ENCODE peak calls at places on chromosomes 3 and 15, in seven cellular contexts. Y is esophagus squamous epithelium, Q is endothelial cell of umbilical vein, G is heart left ventricle, P is stomach, O is uterus, B is ovary. R is an unnamed sample.

GRCh38 chr3:112980080-112980479 is 5.2 kb upstream of the CD200R1 start:
- DNase-seq in Y (no peak), Q (no peak), G (no peak), P (no peak), O (no peak), B (no peak), R (no peak)

GRCh38 chr15:88629071-88629470 is 7.9 kb downstream of the AEN start:
- DNase-seq in Y (no peak), Q (no peak), G (no peak), P (no peak), O (no peak), B (no peak), R (no peak)

GRCh38 chr3:175735866-175736265 is 876.7 kb downstream of the NAALADL2 start:
- DNase-seq in Y (no peak), Q (no peak), G (no peak), P (no peak), O (no peak), B (no peak), R (no peak)

GRCh38 chr3:179398574-179399249 is 51.2 kb downstream of the MFN1 start:
- DNase-seq in Y (no peak), Q (no peak), G (no peak), P (no peak), O (no peak), B (no peak), R (no peak)

GRCh38 chr3:124364230-124365022 is 365.8 kb upstream of the UMPS start:
- DNase-seq in Y (no peak), Q (no peak), G (no peak), P (no peak), O (no peak), B (no peak), R (no peak)

GRCh38 chr15:70035719-70036077 is 62.0 kb downstream of the TLE3 start:
- DNase-seq in Y (no peak), Q (no peak), G (no peak), P (no peak), O (no peak), B (no peak), R (no peak)

GRCh38 chr15:92653836-92654524 is 1.6 kb downstream of the FAM174B start:
- DNase-seq in Y (no peak), Q (peak), G (no peak), P (peak), O (no peak), B (no peak), R (peak)

GRCh38 chr3:102235679-102236078 is 199.1 kb upstream of the ZPLD1 start:
- DNase-seq in Y (no peak), Q (no peak), G (no peak), P (no peak), O (no peak), B (no peak), R (no peak)

GRCh38 chr15:57921371-57921770 is 144.1 kb downstream of the ALDH1A2 start:
- DNase-seq in Y (no peak), Q (peak), G (no peak), P (no peak), O (peak), B (no peak), R (no peak)

GRCh38 chr3:122077293-122078234 is 22.4 kb downstream of the CD86 start:
- DNase-seq in Y (no peak), Q (no peak), G (no peak), P (no peak), O (no peak), B (no peak), R (no peak)

GRCh38 chr3:41863024-41863423 is 98.9 kb downstream of the ULK4 start:
- DNase-seq in Y (no peak), Q (no peak), G (no peak), P (no peak), O (no peak), B (no peak), R (no peak)

GRCh38 chr15:69910511-69910910 is 187.2 kb downstream of the TLE3 start:
- DNase-seq in Y (no peak), Q (no peak), G (no peak), P (no peak), O (no peak), B (no peak), R (no peak)

GRCh38 chr3:195241592-195242355 is 29.2 kb downstream of the XXYLT1 start:
- DNase-seq in Y (no peak), Q (no peak), G (no peak), P (no peak), O (peak), B (no peak), R (no peak)

DNA sequence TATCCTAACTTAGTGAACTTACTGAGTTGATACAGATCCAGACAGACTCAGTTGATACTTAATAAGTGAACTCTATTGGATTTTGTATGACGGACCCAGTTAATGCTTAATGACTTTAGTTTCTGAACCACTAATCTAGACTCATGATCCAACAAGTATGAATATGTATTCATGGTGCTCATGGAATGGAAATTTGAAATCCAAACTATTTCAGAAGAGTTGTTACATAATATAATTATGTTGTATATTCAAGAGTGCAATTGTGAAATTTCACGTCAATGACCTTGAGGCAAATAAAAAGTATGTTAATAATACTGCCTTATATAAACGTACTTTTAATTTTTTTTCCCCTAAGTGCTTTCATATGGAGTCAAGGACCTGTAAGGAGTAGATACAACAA is 78.8 kb downstream of the THRB start:
- DNase-seq in Y (no peak), Q (no peak), G (no peak), P (no peak), O (no peak), B (no peak), R (no peak)
- TF ChIP-seq POLR2A in Y (no peak), Q (no peak), G (no peak), P (no peak), O (no peak), B (no peak), R (no peak)

GRCh38 chr3:129764090-129764489 is 129.4 kb downstream of the TMCC1 start:
- DNase-seq in Y (no peak), Q (no peak), G (no peak), P (no peak), O (no peak), B (no peak), R (no peak)

GRCh38 chr3:129766135-129766534 is 127.4 kb downstream of the TMCC1 start:
- DNase-seq in Y (no peak), Q (no peak), G (no peak), P (no peak), O (no peak), B (no peak), R (no peak)

GRCh38 chr3:129768728-129769127 is 124.8 kb downstream of the TMCC1 start:
- DNase-seq in Y (no peak), Q (no peak), G (no peak), P (no peak), O (no peak), B (no peak), R (no peak)

GRCh38 chr3:129773942-129774663 is 119.4 kb downstream of the TMCC1 start:
- DNase-seq in Y (no peak), Q (no peak), G (no peak), P (no peak), O (no peak), B (no peak), R (no peak)

GRCh38 chr3:129769616-129770015 is 123.9 kb downstream of the TMCC1 start:
- DNase-seq in Y (no peak), Q (no peak), G (no peak), P (no peak), O (no peak), B (no peak), R (no peak)
- H3K4me3 ChIP-seq in Y (no peak), Q (no peak), G (no peak), P (no peak), O (no peak), B (no peak), R (no peak)

DNA sequence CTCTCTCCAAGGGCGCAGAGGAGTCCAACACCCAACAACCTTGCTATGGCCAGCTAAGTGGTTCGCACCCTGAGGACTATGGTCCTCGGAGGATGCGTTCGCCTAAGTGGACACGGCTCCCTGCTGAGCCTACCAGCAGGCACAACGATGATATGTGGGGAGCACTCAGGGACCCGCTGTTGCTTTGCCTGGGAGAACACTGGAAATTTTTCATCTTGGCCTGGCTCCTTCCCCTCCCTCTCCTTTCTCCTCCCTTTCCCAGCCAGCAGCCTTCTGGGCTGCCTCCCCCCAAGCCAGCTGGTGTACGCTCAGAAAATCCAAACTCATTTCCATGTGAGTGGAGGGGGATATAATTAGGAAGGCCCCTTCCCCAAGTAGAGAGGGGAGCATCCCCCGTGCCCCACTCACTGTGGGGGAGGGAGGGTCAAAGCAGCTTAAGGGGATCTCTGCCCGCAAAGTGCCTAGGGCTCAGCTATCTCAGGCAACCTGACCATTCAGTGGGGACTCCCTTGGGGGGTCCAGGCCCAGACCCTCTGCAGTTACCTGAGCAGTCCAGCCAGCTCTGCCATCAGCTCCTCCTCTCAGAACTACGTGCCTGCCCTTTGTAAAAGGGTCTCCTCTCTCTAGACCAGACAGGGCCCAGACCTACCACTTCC is 630 bp upstream of the SEMA7A start:
- DNase-seq in Y (no peak), Q (no peak), G (no peak), P (no peak), O (no peak), B (no peak), R (no peak)
- TF ChIP-seq POLR2A in Y (no peak), Q (no peak), G (no peak), P (no peak), O (no peak), B (no peak), R (no peak)

GRCh38 chr15:31344824-31345605 is 18.4 kb downstream of the KLF13 start:
- DNase-seq in Y (no peak), Q (no peak), G (peak), P (no peak), O (no peak), B (no peak), R (peak)
- H3K4me3 ChIP-seq in Y (peak), Q (no peak), G (peak), P (no peak), O (no peak), B (no peak), R (no peak)